ENCODE peak calls at places on chromosomes 11 and 22, in six cellular contexts. V, K, D, O, U and I are unnamed samples.

GRCh38 chr11:101458161-101458560 is 125.6 kb downstream of the TRPC6 start:
- ATAC-seq in V (peak), K (no peak), D (no peak), O (peak), U (no peak), I (no peak)

GRCh38 chr22:26585104-26585790 is 4.7 kb downstream of the TPST2 start:
- ATAC-seq in V (peak), K (peak), D (peak), O (peak), U (no peak), I (no peak)

GRCh38 chr11:62008177-62008576 is 40.7 kb upstream of the FTH1 start:
- ATAC-seq in V (no peak), K (no peak), D (no peak), O (no peak), U (peak), I (peak)

GRCh38 chr22:37183432-37184379 is 4.3 kb downstream of the C1QTNF6 start:
- ATAC-seq in V (no peak), K (no peak), D (no peak), O (peak), U (peak), I (peak)

GRCh38 chr22:37445501-37445900 is 18.2 kb upstream of the ELFN2 start:
- ATAC-seq in V (no peak), K (no peak), D (no peak), O (no peak), U (no peak), I (no peak)

GRCh38 chr22:38027487-38027886 is 29.7 kb upstream of the PICK1 start:
- ATAC-seq in V (no peak), K (no peak), D (no peak), O (no peak), U (no peak), I (no peak)

GRCh38 chr22:43818981-43819690 is 7.0 kb upstream of the EFCAB6 start:
- ATAC-seq in V (no peak), K (no peak), D (no peak), O (no peak), U (no peak), I (no peak)

GRCh38 chr11:71279916-71280645 is 27.7 kb upstream of the SHANK2 start:
- ATAC-seq in V (no peak), K (no peak), D (no peak), O (no peak), U (no peak), I (no peak)

GRCh38 chr11:20058749-20059458 is 101.4 kb downstream of the DBX1 start:
- ATAC-seq in V (no peak), K (no peak), D (no peak), O (no peak), U (no peak), I (no peak)